ENCODE peak calls at places on chromosomes 13 and 19, in nine cellular contexts. One of them, this sample, is unnamed.

GRCh38 chr19:16620018-16620417 is 8.0 kb downstream of the MED26 start:
- DNase-seq in cardiac muscle cell: no peak
- DNase-seq in CD8-positive, alpha-beta memory T cell: no peak
- DNase-seq in brain microvascular endothelial cell: no peak
- DNase-seq in naive thymus-derived CD4-positive, alpha-beta T cell: no peak
- DNase-seq in GM12865: no peak
- DNase-seq in activated naive CD4-positive, alpha-beta T cell: no peak
- DNase-seq in iPS DF 19.7: no peak
- DNase-seq in GOT3: no peak
- DNase-seq in this sample: no peak

GRCh38 chr13:80664930-80665329 is 324.0 kb upstream of the SPRY2 start:
- DNase-seq in cardiac muscle cell: peak; percentile 68
- DNase-seq in CD8-positive, alpha-beta memory T cell: no peak
- DNase-seq in brain microvascular endothelial cell: no peak
- DNase-seq in naive thymus-derived CD4-positive, alpha-beta T cell: no peak
- DNase-seq in GM12865: no peak
- DNase-seq in activated naive CD4-positive, alpha-beta T cell: no peak
- DNase-seq in iPS DF 19.7: no peak
- DNase-seq in GOT3: no peak
- DNase-seq in this sample: no peak

GRCh38 chr19:10603873-10604459 is 16.9 kb upstream of the AP1M2 start:
- DNase-seq in cardiac muscle cell: no peak
- DNase-seq in CD8-positive, alpha-beta memory T cell: no peak
- DNase-seq in brain microvascular endothelial cell: peak; percentile 37
- DNase-seq in naive thymus-derived CD4-positive, alpha-beta T cell: no peak
- DNase-seq in GM12865: peak; percentile 79
- DNase-seq in activated naive CD4-positive, alpha-beta T cell: no peak
- DNase-seq in iPS DF 19.7: no peak
- DNase-seq in GOT3: no peak
- DNase-seq in this sample: no peak

GRCh38 chr13:37490176-37490575 is 108.4 kb downstream of the POSTN start:
- DNase-seq in cardiac muscle cell: no peak
- DNase-seq in CD8-positive, alpha-beta memory T cell: no peak
- DNase-seq in brain microvascular endothelial cell: no peak
- DNase-seq in naive thymus-derived CD4-positive, alpha-beta T cell: no peak
- DNase-seq in GM12865: no peak
- DNase-seq in activated naive CD4-positive, alpha-beta T cell: no peak
- DNase-seq in iPS DF 19.7: no peak
- DNase-seq in GOT3: no peak
- DNase-seq in this sample: no peak

GRCh38 chr13:32537580-32538233 is 888 bp downstream of the N4BP2L2 start:
- DNase-seq in cardiac muscle cell: no peak
- DNase-seq in CD8-positive, alpha-beta memory T cell: peak; percentile 28
- DNase-seq in brain microvascular endothelial cell: no peak
- DNase-seq in naive thymus-derived CD4-positive, alpha-beta T cell: peak; percentile 9
- DNase-seq in GM12865: no peak
- DNase-seq in activated naive CD4-positive, alpha-beta T cell: no peak
- DNase-seq in iPS DF 19.7: no peak
- DNase-seq in GOT3: no peak
- DNase-seq in this sample: no peak

GRCh38 chr19:711224-711623 is 2.5 kb downstream of the PALM start:
- DNase-seq in cardiac muscle cell: no peak
- DNase-seq in CD8-positive, alpha-beta memory T cell: no peak
- DNase-seq in brain microvascular endothelial cell: no peak
- DNase-seq in naive thymus-derived CD4-positive, alpha-beta T cell: no peak
- DNase-seq in GM12865: no peak
- DNase-seq in activated naive CD4-positive, alpha-beta T cell: no peak
- DNase-seq in iPS DF 19.7: no peak
- DNase-seq in GOT3: no peak
- DNase-seq in this sample: no peak

GRCh38 chr19:19366691-19367396 is 38.6 kb upstream of the GATAD2A start:
- DNase-seq in cardiac muscle cell: peak; percentile 79
- DNase-seq in CD8-positive, alpha-beta memory T cell: peak; percentile 58
- DNase-seq in brain microvascular endothelial cell: peak; percentile 63
- DNase-seq in naive thymus-derived CD4-positive, alpha-beta T cell: peak; percentile 60
- DNase-seq in GM12865: peak; percentile 91
- DNase-seq in activated naive CD4-positive, alpha-beta T cell: peak; percentile 21
- DNase-seq in iPS DF 19.7: peak; percentile 82
- DNase-seq in GOT3: no peak
- DNase-seq in this sample: no peak

GRCh38 chr13:94825507-94825906 is 113.2 kb upstream of the SOX21 start:
- DNase-seq in cardiac muscle cell: peak; percentile 88
- DNase-seq in CD8-positive, alpha-beta memory T cell: no peak
- DNase-seq in brain microvascular endothelial cell: no peak
- DNase-seq in naive thymus-derived CD4-positive, alpha-beta T cell: no peak
- DNase-seq in GM12865: no peak
- DNase-seq in activated naive CD4-positive, alpha-beta T cell: no peak
- DNase-seq in iPS DF 19.7: peak; percentile 91
- DNase-seq in GOT3: no peak
- DNase-seq in this sample: no peak